ENCODE peak calls at places on chromosome 12, in six cellular contexts. One of them, this sample, is unnamed.

GRCh38 chr12:32312049-32312670 is 87.2 kb upstream of the FGD4 start:
- DNase-seq in ovary: no peak
- DNase-seq in stimulated activated CD8-positive, alpha-beta memory T cell treated with anti-CD3 and anti-CD28 coated beads, Interleukin-2, amount 100 ng/mL, for 1 hour: no peak
- DNase-seq in colonic mucosa: no peak
- DNase-seq in foreskin fibroblast: peak; percentile 33
- DNase-seq in stimulated activated naive CD4-positive, alpha-beta T cell: peak; percentile 15
- DNase-seq in this sample: no peak

GRCh38 chr12:123131879-123132402 is 18.9 kb downstream of the PITPNM2 start:
- DNase-seq in foreskin fibroblast: no peak
- DNase-seq in colonic mucosa: peak; percentile 71
- DNase-seq in stimulated activated CD8-positive, alpha-beta memory T cell treated with anti-CD3 and anti-CD28 coated beads, Interleukin-2, amount 100 ng/mL, for 1 hour: no peak
- DNase-seq in ovary: no peak
- DNase-seq in stimulated activated naive CD4-positive, alpha-beta T cell: peak; percentile 67
- DNase-seq in this sample: peak; percentile 32

GRCh38 chr12:65778268-65779090 is 45.8 kb upstream of the HMGA2 start:
- DNase-seq in ovary: no peak
- DNase-seq in foreskin fibroblast: peak; percentile 35
- DNase-seq in stimulated activated naive CD4-positive, alpha-beta T cell: no peak
- DNase-seq in stimulated activated CD8-positive, alpha-beta memory T cell treated with anti-CD3 and anti-CD28 coated beads, Interleukin-2, amount 100 ng/mL, for 1 hour: no peak
- DNase-seq in colonic mucosa: no peak
- DNase-seq in this sample: no peak

GRCh38 chr12:103499571-103499970 is 3.8 kb upstream of the C12orf42 start:
- DNase-seq in foreskin fibroblast: no peak
- DNase-seq in colonic mucosa: no peak
- DNase-seq in stimulated activated CD8-positive, alpha-beta memory T cell treated with anti-CD3 and anti-CD28 coated beads, Interleukin-2, amount 100 ng/mL, for 1 hour: no peak
- DNase-seq in stimulated activated naive CD4-positive, alpha-beta T cell: no peak
- DNase-seq in ovary: no peak
- DNase-seq in this sample: no peak

GRCh38 chr12:3145036-3145435 is 67.9 kb downstream of the TSPAN9 start:
- DNase-seq in ovary: no peak
- DNase-seq in stimulated activated CD8-positive, alpha-beta memory T cell treated with anti-CD3 and anti-CD28 coated beads, Interleukin-2, amount 100 ng/mL, for 1 hour: no peak
- DNase-seq in colonic mucosa: no peak
- DNase-seq in foreskin fibroblast: no peak
- DNase-seq in stimulated activated naive CD4-positive, alpha-beta T cell: no peak
- DNase-seq in this sample: no peak

GRCh38 chr12:31749024-31749704 is 20.3 kb upstream of the AMN1 start:
- DNase-seq in colonic mucosa: peak; percentile 89
- DNase-seq in ovary: no peak
- DNase-seq in stimulated activated naive CD4-positive, alpha-beta T cell: no peak
- DNase-seq in stimulated activated CD8-positive, alpha-beta memory T cell treated with anti-CD3 and anti-CD28 coated beads, Interleukin-2, amount 100 ng/mL, for 1 hour: peak; percentile 33
- DNase-seq in foreskin fibroblast: peak; percentile 98
- DNase-seq in this sample: peak; percentile 71

GRCh38 chr12:9002335-9002734 is 13.0 kb downstream of the KLRG1 start:
- DNase-seq in colonic mucosa: no peak
- DNase-seq in foreskin fibroblast: no peak
- DNase-seq in ovary: no peak
- DNase-seq in stimulated activated CD8-positive, alpha-beta memory T cell treated with anti-CD3 and anti-CD28 coated beads, Interleukin-2, amount 100 ng/mL, for 1 hour: no peak
- DNase-seq in stimulated activated naive CD4-positive, alpha-beta T cell: no peak
- DNase-seq in this sample: no peak

GRCh38 chr12:108561852-108562347 is 496 bp upstream of the ISCU start:
- DNase-seq in foreskin fibroblast: no peak
- DNase-seq in stimulated activated naive CD4-positive, alpha-beta T cell: no peak
- DNase-seq in colonic mucosa: no peak
- DNase-seq in ovary: no peak
- DNase-seq in stimulated activated CD8-positive, alpha-beta memory T cell treated with anti-CD3 and anti-CD28 coated beads, Interleukin-2, amount 100 ng/mL, for 1 hour: no peak
- DNase-seq in this sample: no peak